ENCODE peak calls at places on chromosomes 6 and 20, in nine cellular contexts. One of them, this sample, is unnamed.

GRCh38 chr6:22451960-22452359 is 117.4 kb upstream of the HDGFL1 start:
- DNase-seq in PC-3: no peak
- DNase-seq in choroid plexus epithelial cell: peak; percentile 4
- DNase-seq in HepG2: no peak
- DNase-seq in epithelial cell of esophagus: no peak
- DNase-seq in pancreas: no peak
- DNase-seq in cardiac muscle cell: no peak
- DNase-seq in astrocyte: peak; percentile 80
- DNase-seq in gastrocnemius medialis: no peak
- DNase-seq in this sample: no peak

GRCh38 chr20:35317416-35317815 is 25.2 kb upstream of the FAM83C start:
- DNase-seq in epithelial cell of esophagus: no peak
- DNase-seq in pancreas: no peak
- DNase-seq in choroid plexus epithelial cell: no peak
- DNase-seq in HepG2: no peak
- DNase-seq in PC-3: no peak
- DNase-seq in astrocyte: no peak
- DNase-seq in gastrocnemius medialis: no peak
- DNase-seq in cardiac muscle cell: no peak
- DNase-seq in this sample: no peak

GRCh38 chr20:1718604-1719384 is 61.2 kb upstream of the SIRPG start:
- DNase-seq in PC-3: peak; percentile 99
- DNase-seq in pancreas: no peak
- DNase-seq in choroid plexus epithelial cell: peak; percentile 14
- DNase-seq in HepG2: no peak
- DNase-seq in cardiac muscle cell: no peak
- DNase-seq in astrocyte: peak; percentile 86
- DNase-seq in gastrocnemius medialis: peak; percentile 53
- DNase-seq in epithelial cell of esophagus: peak; percentile 98
- DNase-seq in this sample: no peak

GRCh38 chr20:19944772-19945459 is 72.2 kb upstream of the NAA20 start:
- DNase-seq in PC-3: no peak
- DNase-seq in astrocyte: peak; percentile 85
- DNase-seq in epithelial cell of esophagus: no peak
- DNase-seq in pancreas: no peak
- DNase-seq in gastrocnemius medialis: no peak
- DNase-seq in HepG2: no peak
- DNase-seq in cardiac muscle cell: no peak
- DNase-seq in choroid plexus epithelial cell: peak; percentile 66
- DNase-seq in this sample: no peak

GRCh38 chr6:151242420-151242841 is 2.7 kb downstream of the AKAP12 start:
- DNase-seq in pancreas: no peak
- DNase-seq in HepG2: no peak
- DNase-seq in epithelial cell of esophagus: no peak
- DNase-seq in astrocyte: peak; percentile 57
- DNase-seq in choroid plexus epithelial cell: peak; percentile 39
- DNase-seq in gastrocnemius medialis: no peak
- DNase-seq in cardiac muscle cell: no peak
- DNase-seq in PC-3: no peak
- DNase-seq in this sample: no peak

GRCh38 chr6:155549028-155549798 is 93.6 kb upstream of the NOX3 start:
- DNase-seq in gastrocnemius medialis: no peak
- DNase-seq in cardiac muscle cell: no peak
- DNase-seq in choroid plexus epithelial cell: no peak
- DNase-seq in epithelial cell of esophagus: no peak
- DNase-seq in pancreas: no peak
- DNase-seq in PC-3: no peak
- DNase-seq in HepG2: no peak
- DNase-seq in astrocyte: no peak
- DNase-seq in this sample: no peak

GRCh38 chr6:3665608-3666007 is 85.9 kb downstream of the PXDC1 start:
- DNase-seq in pancreas: no peak
- DNase-seq in PC-3: no peak
- DNase-seq in HepG2: no peak
- DNase-seq in astrocyte: no peak
- DNase-seq in gastrocnemius medialis: no peak
- DNase-seq in choroid plexus epithelial cell: no peak
- DNase-seq in epithelial cell of esophagus: no peak
- DNase-seq in cardiac muscle cell: no peak
- DNase-seq in this sample: no peak

GRCh38 chr6:161943561-161943960 is 669.7 kb upstream of the AGPAT4 start:
- DNase-seq in cardiac muscle cell: no peak
- DNase-seq in PC-3: no peak
- DNase-seq in choroid plexus epithelial cell: no peak
- DNase-seq in HepG2: no peak
- DNase-seq in epithelial cell of esophagus: no peak
- DNase-seq in astrocyte: no peak
- DNase-seq in gastrocnemius medialis: no peak
- DNase-seq in pancreas: no peak
- DNase-seq in this sample: no peak

GRCh38 chr20:46311039-46311650 is 2.8 kb upstream of the CDH22 start:
- DNase-seq in epithelial cell of esophagus: peak; percentile 69
- DNase-seq in HepG2: peak; percentile 58
- DNase-seq in choroid plexus epithelial cell: no peak
- DNase-seq in pancreas: no peak
- DNase-seq in gastrocnemius medialis: no peak
- DNase-seq in PC-3: peak; percentile 49
- DNase-seq in astrocyte: no peak
- DNase-seq in cardiac muscle cell: no peak
- DNase-seq in this sample: no peak

GRCh38 chr6:40789143-40789764 is 202.1 kb upstream of the LRFN2 start:
- DNase-seq in gastrocnemius medialis: no peak
- DNase-seq in PC-3: no peak
- DNase-seq in astrocyte: no peak
- DNase-seq in epithelial cell of esophagus: no peak
- DNase-seq in cardiac muscle cell: no peak
- DNase-seq in HepG2: no peak
- DNase-seq in choroid plexus epithelial cell: peak; percentile 9
- DNase-seq in pancreas: no peak
- DNase-seq in this sample: no peak

GRCh38 chr6:71012871-71013456 is 56.1 kb upstream of the B3GAT2 start:
- DNase-seq in choroid plexus epithelial cell: peak; percentile 76
- DNase-seq in HepG2: peak; percentile 57
- DNase-seq in pancreas: no peak
- DNase-seq in epithelial cell of esophagus: peak; percentile 68
- DNase-seq in cardiac muscle cell: peak; percentile 67
- DNase-seq in PC-3: peak; percentile 63
- DNase-seq in astrocyte: peak; percentile 26
- DNase-seq in gastrocnemius medialis: no peak
- DNase-seq in this sample: no peak

GRCh38 chr6:25637946-25638345 is 14.1 kb upstream of the SCGN start:
- DNase-seq in pancreas: peak; percentile 62
- DNase-seq in PC-3: peak; percentile 43
- DNase-seq in astrocyte: no peak
- DNase-seq in epithelial cell of esophagus: peak; percentile 42
- DNase-seq in gastrocnemius medialis: no peak
- DNase-seq in choroid plexus epithelial cell: no peak
- DNase-seq in HepG2: peak; percentile 38
- DNase-seq in cardiac muscle cell: peak; percentile 3
- DNase-seq in this sample: peak; percentile 47

GRCh38 chr6:137776786-137777185 is 90.3 kb upstream of the TNFAIP3 start:
- DNase-seq in cardiac muscle cell: no peak
- DNase-seq in pancreas: no peak
- DNase-seq in HepG2: no peak
- DNase-seq in PC-3: peak; percentile 70
- DNase-seq in epithelial cell of esophagus: peak; percentile 54
- DNase-seq in astrocyte: no peak
- DNase-seq in choroid plexus epithelial cell: peak; percentile 77
- DNase-seq in gastrocnemius medialis: no peak
- DNase-seq in this sample: no peak
- TF ChIP-seq CTCF in cardiac muscle cell: no peak
- TF ChIP-seq CTCF in pancreas: no peak
- TF ChIP-seq CTCF in HepG2: no peak
- TF ChIP-seq CTCF in PC-3: no peak
- TF ChIP-seq CTCF in epithelial cell of esophagus: peak; percentile 20
- TF ChIP-seq CTCF in astrocyte: no peak
- TF ChIP-seq CTCF in choroid plexus epithelial cell: peak; percentile 36
- TF ChIP-seq CTCF in gastrocnemius medialis: no peak
- TF ChIP-seq CTCF in this sample: no peak

GRCh38 chr6:84086545-84087429 is 53.2 kb downstream of the MRAP2 start:
- DNase-seq in cardiac muscle cell: no peak
- DNase-seq in choroid plexus epithelial cell: no peak
- DNase-seq in epithelial cell of esophagus: no peak
- DNase-seq in HepG2: peak; percentile 42
- DNase-seq in gastrocnemius medialis: no peak
- DNase-seq in PC-3: no peak
- DNase-seq in astrocyte: no peak
- DNase-seq in pancreas: no peak
- DNase-seq in this sample: no peak
- H3K4me3 ChIP-seq in cardiac muscle cell: no peak overlapping the region
- H3K4me3 ChIP-seq in choroid plexus epithelial cell: no peak overlapping the region
- H3K4me3 ChIP-seq in epithelial cell of esophagus: no peak overlapping the region
- H3K4me3 ChIP-seq in HepG2: no peak overlapping the region
- H3K4me3 ChIP-seq in gastrocnemius medialis: no peak overlapping the region
- H3K4me3 ChIP-seq in PC-3: no peak overlapping the region
- H3K4me3 ChIP-seq in astrocyte: no peak overlapping the region
- H3K4me3 ChIP-seq in pancreas: no peak overlapping the region
- H3K4me3 ChIP-seq in this sample: no peak overlapping the region

GRCh38 chr6:142374090-142374783 is 72.4 kb downstream of the ADGRG6 start:
- DNase-seq in choroid plexus epithelial cell: no peak
- DNase-seq in cardiac muscle cell: no peak
- DNase-seq in HepG2: peak; percentile 56
- DNase-seq in pancreas: no peak
- DNase-seq in astrocyte: no peak
- DNase-seq in gastrocnemius medialis: no peak
- DNase-seq in PC-3: no peak
- DNase-seq in epithelial cell of esophagus: no peak
- DNase-seq in this sample: no peak

GRCh38 chr6:142374965-142375733 is 73.3 kb downstream of the ADGRG6 start:
- DNase-seq in PC-3: peak; percentile 95
- DNase-seq in epithelial cell of esophagus: peak; percentile 82
- DNase-seq in choroid plexus epithelial cell: peak; percentile 68
- DNase-seq in astrocyte: peak; percentile 93
- DNase-seq in cardiac muscle cell: peak; percentile 43
- DNase-seq in pancreas: no peak
- DNase-seq in gastrocnemius medialis: no peak
- DNase-seq in HepG2: peak; percentile 99
- DNase-seq in this sample: no peak

GRCh38 chr6:142373268-142374089 is 71.7 kb downstream of the ADGRG6 start:
- DNase-seq in HepG2: peak; percentile 38
- DNase-seq in choroid plexus epithelial cell: no peak
- DNase-seq in astrocyte: no peak
- DNase-seq in pancreas: no peak
- DNase-seq in cardiac muscle cell: no peak
- DNase-seq in epithelial cell of esophagus: no peak
- DNase-seq in gastrocnemius medialis: no peak
- DNase-seq in PC-3: peak; percentile 85
- DNase-seq in this sample: no peak

GRCh38 chr6:142369266-142369665 is 67.5 kb downstream of the ADGRG6 start:
- DNase-seq in pancreas: no peak
- DNase-seq in HepG2: no peak
- DNase-seq in gastrocnemius medialis: no peak
- DNase-seq in cardiac muscle cell: no peak
- DNase-seq in choroid plexus epithelial cell: no peak
- DNase-seq in epithelial cell of esophagus: no peak
- DNase-seq in PC-3: no peak
- DNase-seq in astrocyte: no peak
- DNase-seq in this sample: no peak

GRCh38 chr6:142372348-142372747 is 70.5 kb downstream of the ADGRG6 start:
- DNase-seq in choroid plexus epithelial cell: peak; percentile 35
- DNase-seq in HepG2: no peak
- DNase-seq in astrocyte: peak; percentile 77
- DNase-seq in pancreas: no peak
- DNase-seq in epithelial cell of esophagus: peak; percentile 86
- DNase-seq in cardiac muscle cell: no peak
- DNase-seq in gastrocnemius medialis: no peak
- DNase-seq in PC-3: peak; percentile 95
- DNase-seq in this sample: no peak
- TF ChIP-seq CTCF in choroid plexus epithelial cell: no peak
- TF ChIP-seq CTCF in HepG2: no peak
- TF ChIP-seq CTCF in astrocyte: no peak
- TF ChIP-seq CTCF in pancreas: no peak
- TF ChIP-seq CTCF in epithelial cell of esophagus: no peak
- TF ChIP-seq CTCF in cardiac muscle cell: no peak
- TF ChIP-seq CTCF in gastrocnemius medialis: no peak
- TF ChIP-seq CTCF in PC-3: no peak
- TF ChIP-seq CTCF in this sample: no peak

GRCh38 chr20:15220778-15221565 is 883.6 kb upstream of the FLRT3 start:
- DNase-seq in HepG2: peak; percentile 18
- DNase-seq in epithelial cell of esophagus: peak; percentile 90
- DNase-seq in pancreas: no peak
- DNase-seq in gastrocnemius medialis: no peak
- DNase-seq in astrocyte: peak; percentile 22
- DNase-seq in choroid plexus epithelial cell: peak; percentile 14
- DNase-seq in PC-3: peak; percentile 52
- DNase-seq in cardiac muscle cell: no peak
- DNase-seq in this sample: no peak
- H3K4me3 ChIP-seq in HepG2: no peak overlapping the region
- H3K4me3 ChIP-seq in epithelial cell of esophagus: no peak overlapping the region
- H3K4me3 ChIP-seq in pancreas: no peak overlapping the region
- H3K4me3 ChIP-seq in gastrocnemius medialis: no peak overlapping the region
- H3K4me3 ChIP-seq in astrocyte: no peak overlapping the region
- H3K4me3 ChIP-seq in choroid plexus epithelial cell: no peak overlapping the region
- H3K4me3 ChIP-seq in PC-3: no peak overlapping the region
- H3K4me3 ChIP-seq in cardiac muscle cell: no peak overlapping the region
- H3K4me3 ChIP-seq in this sample: no peak overlapping the region

GRCh38 chr6:37314803-37315515 is 38.8 kb upstream of the RNF8 start:
- DNase-seq in PC-3: peak; percentile 48
- DNase-seq in choroid plexus epithelial cell: peak; percentile 87
- DNase-seq in gastrocnemius medialis: peak; percentile 40
- DNase-seq in epithelial cell of esophagus: peak; percentile 82
- DNase-seq in HepG2: peak; percentile 48
- DNase-seq in astrocyte: peak; percentile 26
- DNase-seq in cardiac muscle cell: peak; percentile 80
- DNase-seq in pancreas: peak; percentile 47
- DNase-seq in this sample: no peak
- TF ChIP-seq CTCF in PC-3: peak; percentile 81
- TF ChIP-seq CTCF in choroid plexus epithelial cell: peak; percentile 91
- TF ChIP-seq CTCF in gastrocnemius medialis: peak; percentile 47
- TF ChIP-seq CTCF in epithelial cell of esophagus: peak; percentile 81
- TF ChIP-seq CTCF in HepG2: peak; percentile 76
- TF ChIP-seq CTCF in astrocyte: peak; percentile 34
- TF ChIP-seq CTCF in cardiac muscle cell: peak; percentile 78
- TF ChIP-seq CTCF in pancreas: peak; percentile 10
- TF ChIP-seq CTCF in this sample: peak; percentile 35

This sample was measured in right lobe of liver.